ENCODE peak calls at places on chromosomes 5 and 9, in six cellular contexts. One of them, this sample, is unnamed.

GRCh38 chr9:133677126-133678010 is 41.2 kb downstream of the DBH start:
- DNase-seq in astrocyte: no peak
- DNase-seq in IMR-90: no peak
- DNase-seq in ovary: no peak
- DNase-seq in A549: no peak
- DNase-seq in lung: no peak
- DNase-seq in this sample: no peak

GRCh38 chr9:93196095-93197055 is 12.4 kb downstream of the WNK2 start:
- DNase-seq in astrocyte: no peak
- DNase-seq in IMR-90: no peak
- DNase-seq in ovary: no peak
- DNase-seq in A549: no peak
- DNase-seq in lung: no peak
- DNase-seq in this sample: no peak

GRCh38 chr9:137411670-137412380 is 11.1 kb downstream of the EXD3 start:
- DNase-seq in astrocyte: peak; percentile 91
- DNase-seq in IMR-90: peak; percentile 94
- DNase-seq in ovary: peak; percentile 88
- DNase-seq in A549: peak; percentile 86
- DNase-seq in lung: peak; percentile 74
- DNase-seq in this sample: peak; percentile 70

GRCh38 chr9:104227108-104227507 is 133.0 kb downstream of the SMC2 start:
- DNase-seq in astrocyte: no peak
- DNase-seq in IMR-90: no peak
- DNase-seq in ovary: no peak
- DNase-seq in A549: no peak
- DNase-seq in lung: no peak
- DNase-seq in this sample: peak; percentile 61

GRCh38 chr5:68114641-68115040 is 100.9 kb upstream of the PIK3R1 start:
- DNase-seq in astrocyte: peak; percentile 93
- DNase-seq in IMR-90: peak; percentile 84
- DNase-seq in ovary: no peak
- DNase-seq in A549: no peak
- DNase-seq in lung: no peak
- DNase-seq in this sample: peak; percentile 83

GRCh38 chr9:95129651-95130291 is 187.7 kb downstream of the FANCC start:
- DNase-seq in astrocyte: no peak
- DNase-seq in IMR-90: no peak
- DNase-seq in ovary: no peak
- DNase-seq in A549: no peak
- DNase-seq in lung: no peak
- DNase-seq in this sample: no peak

GRCh38 chr5:54996476-54996875 is 11.1 kb upstream of the ESM1 start:
- DNase-seq in astrocyte: peak; percentile 68
- DNase-seq in IMR-90: peak; percentile 62
- DNase-seq in ovary: no peak
- DNase-seq in A549: no peak
- DNase-seq in lung: no peak
- DNase-seq in this sample: no peak

GRCh38 chr5:66306844-66307315 is 162.8 kb downstream of the SREK1 start:
- DNase-seq in astrocyte: peak; percentile 3
- DNase-seq in IMR-90: no peak
- DNase-seq in ovary: no peak
- DNase-seq in A549: no peak
- DNase-seq in lung: no peak
- DNase-seq in this sample: no peak

GRCh38 chr9:4837126-4837767 is 44.5 kb downstream of the RCL1 start:
- DNase-seq in astrocyte: peak; percentile 57
- DNase-seq in IMR-90: peak; percentile 42
- DNase-seq in ovary: peak; percentile 38
- DNase-seq in A549: no peak
- DNase-seq in lung: no peak
- DNase-seq in this sample: no peak
- H3K4me1 ChIP-seq in astrocyte: peaks cover 47% of the 10 kb centered on the region
- H3K4me1 ChIP-seq in IMR-90: peaks cover 25% of the 10 kb centered on the region
- H3K4me1 ChIP-seq in ovary: peaks cover 31% of the 10 kb centered on the region
- H3K4me1 ChIP-seq in A549: peaks cover 50% of the 10 kb centered on the region
- H3K4me1 ChIP-seq in lung: peaks cover under 1% of the 10 kb centered on the region
- H3K4me1 ChIP-seq in this sample: peaks cover 10% of the 10 kb centered on the region

DNA sequence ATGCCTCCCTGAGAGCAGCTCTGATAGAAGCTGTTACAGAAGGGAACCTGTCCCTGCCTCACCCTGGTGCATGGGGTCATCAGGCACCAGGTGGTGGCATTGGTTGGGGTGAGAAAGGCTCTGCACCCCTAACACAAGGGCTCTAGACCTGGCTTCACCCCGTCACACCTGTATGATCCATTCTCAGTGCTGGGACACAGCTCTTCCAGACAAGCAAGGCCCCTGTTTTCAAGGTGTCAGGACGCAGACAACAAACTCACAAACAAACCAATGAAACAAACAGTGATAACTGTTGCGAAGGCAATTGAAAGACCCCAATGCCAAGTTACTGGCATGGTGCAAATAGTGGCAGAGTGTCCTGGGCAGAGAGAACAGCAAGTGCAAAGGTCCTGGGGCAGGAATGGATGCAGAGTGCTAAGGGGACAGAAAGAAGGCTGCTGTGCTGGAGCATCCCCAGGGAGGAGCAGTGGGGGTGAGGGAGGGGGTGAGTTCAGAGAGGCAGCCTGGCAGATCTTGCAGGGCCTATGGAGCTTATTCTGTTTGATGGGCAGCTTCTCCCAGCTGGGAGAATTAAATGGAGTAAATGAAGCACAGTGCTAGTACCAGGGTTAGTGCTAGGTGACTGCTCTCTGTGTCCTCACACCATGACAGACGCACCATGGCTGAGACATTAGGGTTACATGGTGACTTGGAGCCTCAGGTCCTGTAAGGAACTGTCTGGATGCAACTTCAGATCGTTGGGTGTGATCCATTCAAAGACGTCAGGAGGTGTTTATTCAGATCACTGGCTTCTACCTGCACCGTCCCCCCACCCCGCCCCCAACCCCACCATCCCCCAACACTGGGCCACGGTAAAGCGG is 67.9 kb upstream of the UNC5A start:
- DNase-seq in astrocyte: no peak
- DNase-seq in IMR-90: no peak
- DNase-seq in ovary: no peak
- DNase-seq in A549: no peak
- DNase-seq in lung: no peak
- DNase-seq in this sample: no peak
- H3K27ac ChIP-seq in astrocyte: no peak overlapping the region
- H3K27ac ChIP-seq in IMR-90: no peak overlapping the region
- H3K27ac ChIP-seq in ovary: no peak overlapping the region
- H3K27ac ChIP-seq in A549: no peak overlapping the region
- H3K27ac ChIP-seq in lung: no peak overlapping the region
- H3K27ac ChIP-seq in this sample: no peak overlapping the region

GRCh38 chr5:127281609-127282008 is 9.0 kb upstream of the MEGF10 start:
- DNase-seq in astrocyte: no peak
- DNase-seq in IMR-90: no peak
- DNase-seq in ovary: no peak
- DNase-seq in A549: no peak
- DNase-seq in lung: no peak
- DNase-seq in this sample: no peak

GRCh38 chr5:127280494-127281220 is 9.9 kb upstream of the MEGF10 start:
- DNase-seq in astrocyte: no peak
- DNase-seq in IMR-90: no peak
- DNase-seq in ovary: no peak
- DNase-seq in A549: no peak
- DNase-seq in lung: no peak
- DNase-seq in this sample: no peak

GRCh38 chr5:127275641-127276193 is 14.9 kb upstream of the MEGF10 start:
- DNase-seq in astrocyte: no peak
- DNase-seq in IMR-90: no peak
- DNase-seq in ovary: no peak
- DNase-seq in A549: no peak
- DNase-seq in lung: no peak
- DNase-seq in this sample: no peak
- TF ChIP-seq CTCF in astrocyte: no peak
- TF ChIP-seq CTCF in IMR-90: no peak
- TF ChIP-seq CTCF in ovary: no peak
- TF ChIP-seq CTCF in A549: no peak
- TF ChIP-seq CTCF in lung: no peak
- TF ChIP-seq CTCF in this sample: no peak

DNA sequence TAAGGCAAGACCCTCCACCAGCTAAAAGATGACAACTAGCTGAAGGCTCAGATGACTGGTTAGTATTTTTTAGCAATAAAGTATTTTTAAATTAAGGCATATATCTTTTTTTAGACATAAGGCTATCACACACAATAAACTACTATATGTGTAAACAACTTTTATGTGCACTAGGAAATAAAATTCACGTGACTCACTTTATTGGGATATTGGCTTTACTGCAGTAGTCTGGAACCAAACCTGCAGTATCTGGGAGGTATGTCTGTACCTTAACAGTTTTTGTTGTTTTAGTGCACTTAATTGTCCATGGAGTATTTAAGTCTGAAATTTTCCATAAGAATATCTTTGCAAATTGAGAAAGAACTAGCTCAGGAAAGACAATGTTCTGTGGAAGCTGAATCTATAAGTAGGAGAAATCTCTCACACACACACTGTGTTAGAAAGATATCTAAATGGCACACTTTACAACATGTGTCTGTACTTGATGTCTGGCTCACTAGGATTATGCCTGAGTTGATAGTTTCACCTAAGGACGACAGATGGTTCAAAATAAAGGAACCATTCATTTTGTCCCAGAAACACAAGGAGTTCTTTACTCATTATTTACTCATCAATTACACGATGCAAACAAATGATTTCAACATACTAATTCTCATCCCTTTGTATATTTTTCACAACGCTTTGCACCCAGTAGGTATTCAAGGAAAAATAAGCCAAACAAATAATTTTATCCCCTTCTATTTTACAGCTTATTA is 4.6 kb downstream of the RAPGEF6 start:
- DNase-seq in astrocyte: no peak
- DNase-seq in IMR-90: no peak
- DNase-seq in ovary: no peak
- DNase-seq in A549: no peak
- DNase-seq in lung: no peak
- DNase-seq in this sample: peak; percentile 15
- H3K4me1 ChIP-seq in astrocyte: peaks cover 4% of the 10 kb centered on the region
- H3K4me1 ChIP-seq in IMR-90: peaks cover 2% of the 10 kb centered on the region
- H3K4me1 ChIP-seq in ovary: peaks cover 5% of the 10 kb centered on the region
- H3K4me1 ChIP-seq in A549: peaks cover 45% of the 10 kb centered on the region
- H3K4me1 ChIP-seq in lung: peaks cover 20% of the 10 kb centered on the region
- H3K4me1 ChIP-seq in this sample: peaks cover 21% of the 10 kb centered on the region

GRCh38 chr5:59744531-59744992 is 149.0 kb downstream of the PDE4D start:
- DNase-seq in astrocyte: peak; percentile 63
- DNase-seq in IMR-90: peak; percentile 25
- DNase-seq in ovary: no peak
- DNase-seq in A549: peak; percentile 33
- DNase-seq in lung: no peak
- DNase-seq in this sample: peak; percentile 94

GRCh38 chr5:59745422-59745863 is 148.1 kb downstream of the PDE4D start:
- DNase-seq in astrocyte: peak; percentile 84
- DNase-seq in IMR-90: peak; percentile 66
- DNase-seq in ovary: no peak
- DNase-seq in A549: peak; percentile 38
- DNase-seq in lung: no peak
- DNase-seq in this sample: peak; percentile 97

GRCh38 chr5:59738039-59738438 is 155.5 kb downstream of the PDE4D start:
- DNase-seq in astrocyte: no peak
- DNase-seq in IMR-90: no peak
- DNase-seq in ovary: no peak
- DNase-seq in A549: no peak
- DNase-seq in lung: no peak
- DNase-seq in this sample: no peak

GRCh38 chr5:59746261-59746765 is 147.2 kb downstream of the PDE4D start:
- DNase-seq in astrocyte: peak; percentile 81
- DNase-seq in IMR-90: peak; percentile 6
- DNase-seq in ovary: no peak
- DNase-seq in A549: peak; percentile 53
- DNase-seq in lung: no peak
- DNase-seq in this sample: peak; percentile 85

DNA sequence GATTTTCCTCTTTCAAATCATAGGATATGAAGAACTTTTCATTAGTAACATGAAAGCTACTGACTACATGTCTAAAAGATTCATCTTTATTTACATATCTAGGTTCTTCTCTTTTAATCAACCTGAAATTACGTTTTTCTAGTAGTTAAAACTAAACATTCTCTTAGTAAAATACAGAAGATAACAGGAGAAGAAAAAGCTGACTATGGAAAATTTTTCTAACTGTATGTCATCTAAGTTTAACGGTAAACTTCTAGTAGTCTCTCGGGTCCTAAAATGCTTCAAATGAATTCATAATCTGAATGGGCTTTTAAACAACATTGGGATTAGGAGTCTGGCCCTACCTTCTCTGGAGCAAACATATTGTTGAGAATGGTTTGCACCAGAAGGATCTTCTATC is 151.9 kb downstream of the PDE4D start:
- DNase-seq in astrocyte: no peak
- DNase-seq in IMR-90: no peak
- DNase-seq in ovary: no peak
- DNase-seq in A549: no peak
- DNase-seq in lung: no peak
- DNase-seq in this sample: no peak
- H3K27ac ChIP-seq in astrocyte: no peak overlapping the region
- H3K27ac ChIP-seq in IMR-90: no peak overlapping the region
- H3K27ac ChIP-seq in ovary: no peak overlapping the region
- H3K27ac ChIP-seq in A549: no peak overlapping the region
- H3K27ac ChIP-seq in lung: no peak overlapping the region
- H3K27ac ChIP-seq in this sample: no peak overlapping the region

GRCh38 chr9:29826421-29826820 is 2253.1 kb upstream of the C9orf72 start:
- DNase-seq in astrocyte: no peak
- DNase-seq in IMR-90: no peak
- DNase-seq in ovary: no peak
- DNase-seq in A549: no peak
- DNase-seq in lung: no peak
- DNase-seq in this sample: no peak

GRCh38 chr9:29830815-29831214 is 2257.5 kb upstream of the C9orf72 start:
- DNase-seq in astrocyte: peak; percentile 1
- DNase-seq in IMR-90: no peak
- DNase-seq in ovary: no peak
- DNase-seq in A549: peak; percentile 0
- DNase-seq in lung: no peak
- DNase-seq in this sample: peak; percentile 12
- TF ChIP-seq CTCF in astrocyte: peak; percentile 55
- TF ChIP-seq CTCF in IMR-90: peak; percentile 28
- TF ChIP-seq CTCF in ovary: no peak
- TF ChIP-seq CTCF in A549: peak; percentile 36
- TF ChIP-seq CTCF in lung: no peak
- TF ChIP-seq CTCF in this sample: peak; percentile 73